ENCODE peak calls at places on chromosomes 13 and 19, in four cellular contexts. Y is fibroblast of the aortic adventitia, O is ACHN, K is uterus. L is an unnamed sample.

GRCh38 chr13:46668302-46668720 is 115.3 kb downstream of the LRCH1 start:
- DNase-seq in Y (peak), O (peak), K (peak), L (no peak)

GRCh38 chr13:110869805-110870706 is 44.8 kb downstream of the ANKRD10 start:
- DNase-seq in Y (peak), O (peak), K (peak), L (peak)

GRCh38 chr19:49468746-49469447 is 5.1 kb upstream of the FLT3LG start:
- DNase-seq in Y (peak), O (no peak), K (peak), L (peak)

GRCh38 chr19:4037301-4037949 is 29.3 kb downstream of the ZBTB7A start:
- DNase-seq in Y (no peak), O (no peak), K (no peak), L (no peak)

GRCh38 chr19:3573858-3574637 is 1.3 kb downstream of the HMG20B start:
- DNase-seq in Y (peak), O (peak), K (peak), L (peak)

GRCh38 chr13:60857698-60858097 is 460.7 kb downstream of the TDRD3 start:
- DNase-seq in Y (no peak), O (no peak), K (no peak), L (no peak)

GRCh38 chr13:72149701-72150100 is 282.7 kb upstream of the DACH1 start:
- DNase-seq in Y (no peak), O (no peak), K (no peak), L (no peak)

GRCh38 chr19:32273483-32273882 is 71.9 kb upstream of the ZNF507 start:
- DNase-seq in Y (no peak), O (no peak), K (no peak), L (no peak)

GRCh38 chr13:24097667-24098066 is 62.9 kb upstream of the SPATA13 start:
- DNase-seq in Y (no peak), O (no peak), K (no peak), L (no peak)

GRCh38 chr19:5624741-5625140 is 1.9 kb downstream of the SAFB start:
- DNase-seq in Y (no peak), O (no peak), K (no peak), L (no peak)

GRCh38 chr19:8922591-8922990 is 87.6 kb downstream of the MUC16 start:
- DNase-seq in Y (no peak), O (no peak), K (no peak), L (no peak)

GRCh38 chr13:30376426-30377311 is 45.6 kb upstream of the UBE2L5 start:
- DNase-seq in Y (no peak), O (no peak), K (no peak), L (no peak)

GRCh38 chr13:27476943-27477681 is 26.7 kb upstream of the MTIF3 start:
- DNase-seq in Y (peak), O (no peak), K (no peak), L (peak)

GRCh38 chr13:49366841-49367240 is 77.0 kb downstream of the CAB39L start:
- DNase-seq in Y (peak), O (no peak), K (no peak), L (no peak)

GRCh38 chr13:33624740-33625139 is 193.2 kb upstream of the RFC3 start:
- DNase-seq in Y (no peak), O (no peak), K (no peak), L (no peak)

GRCh38 chr19:40302224-40303011 is 17.3 kb upstream of the AKT2 start:
- DNase-seq in Y (no peak), O (no peak), K (no peak), L (no peak)

L was measured in Caco-2.